ENCODE peak calls at places on chromosomes 1 and 21, in nine cellular contexts. One of them, this sample, is unnamed.

GRCh38 chr1:164723296-164723731 is 164.3 kb downstream of the PBX1 start:
- DNase-seq in OCI-M1: no peak
- DNase-seq in stimulated activated CD8-positive, alpha-beta memory T cell treated with anti-CD3 and anti-CD28 coated beads, Interleukin-4, amount 100 ng/mL, for 24 hours: no peak
- DNase-seq in NCI-H1092: peak; percentile 72
- DNase-seq in SK-N-DZ: peak; percentile 49
- DNase-seq in NCI-H774: no peak
- DNase-seq in skeletal muscle cell: no peak
- DNase-seq in GF-D8: no peak
- DNase-seq in RKO: no peak
- DNase-seq in this sample: no peak

GRCh38 chr21:32794643-32795042 is 23.1 kb upstream of the PAXBP1 start:
- DNase-seq in SK-N-DZ: no peak
- DNase-seq in NCI-H1092: no peak
- DNase-seq in OCI-M1: no peak
- DNase-seq in RKO: no peak
- DNase-seq in stimulated activated CD8-positive, alpha-beta memory T cell treated with anti-CD3 and anti-CD28 coated beads, Interleukin-4, amount 100 ng/mL, for 24 hours: no peak
- DNase-seq in GF-D8: no peak
- DNase-seq in NCI-H774: no peak
- DNase-seq in skeletal muscle cell: no peak
- DNase-seq in this sample: no peak

GRCh38 chr1:88877911-88878310 is 13.5 kb downstream of the GTF2B start:
- DNase-seq in NCI-H774: no peak
- DNase-seq in OCI-M1: no peak
- DNase-seq in NCI-H1092: no peak
- DNase-seq in GF-D8: no peak
- DNase-seq in stimulated activated CD8-positive, alpha-beta memory T cell treated with anti-CD3 and anti-CD28 coated beads, Interleukin-4, amount 100 ng/mL, for 24 hours: no peak
- DNase-seq in RKO: no peak
- DNase-seq in skeletal muscle cell: no peak
- DNase-seq in SK-N-DZ: no peak
- DNase-seq in this sample: no peak

GRCh38 chr21:15421521-15421920 is 308.3 kb upstream of the USP25 start:
- DNase-seq in RKO: no peak
- DNase-seq in GF-D8: no peak
- DNase-seq in OCI-M1: no peak
- DNase-seq in NCI-H1092: no peak
- DNase-seq in SK-N-DZ: no peak
- DNase-seq in skeletal muscle cell: no peak
- DNase-seq in stimulated activated CD8-positive, alpha-beta memory T cell treated with anti-CD3 and anti-CD28 coated beads, Interleukin-4, amount 100 ng/mL, for 24 hours: no peak
- DNase-seq in NCI-H774: no peak
- DNase-seq in this sample: no peak

GRCh38 chr1:52842643-52843310 is at the start of gene ZYG11A:
- DNase-seq in SK-N-DZ: peak; percentile 78
- DNase-seq in GF-D8: no peak
- DNase-seq in NCI-H1092: peak; percentile 34
- DNase-seq in NCI-H774: peak; percentile 79
- DNase-seq in RKO: no peak
- DNase-seq in stimulated activated CD8-positive, alpha-beta memory T cell treated with anti-CD3 and anti-CD28 coated beads, Interleukin-4, amount 100 ng/mL, for 24 hours: peak; percentile 60
- DNase-seq in OCI-M1: no peak
- DNase-seq in skeletal muscle cell: no peak
- DNase-seq in this sample: peak; percentile 68

GRCh38 chr1:78275456-78275855 is 215.3 kb upstream of the PTGFR start:
- DNase-seq in stimulated activated CD8-positive, alpha-beta memory T cell treated with anti-CD3 and anti-CD28 coated beads, Interleukin-4, amount 100 ng/mL, for 24 hours: no peak
- DNase-seq in SK-N-DZ: no peak
- DNase-seq in skeletal muscle cell: no peak
- DNase-seq in NCI-H1092: no peak
- DNase-seq in NCI-H774: no peak
- DNase-seq in RKO: no peak
- DNase-seq in GF-D8: no peak
- DNase-seq in OCI-M1: no peak
- DNase-seq in this sample: no peak

GRCh38 chr1:35930593-35931423 is at the start of gene AGO3:
- DNase-seq in RKO: peak; percentile 87
- DNase-seq in OCI-M1: peak; percentile 94
- DNase-seq in NCI-H1092: peak; percentile 91
- DNase-seq in NCI-H774: peak; percentile 97
- DNase-seq in skeletal muscle cell: peak; percentile 32
- DNase-seq in stimulated activated CD8-positive, alpha-beta memory T cell treated with anti-CD3 and anti-CD28 coated beads, Interleukin-4, amount 100 ng/mL, for 24 hours: peak; percentile 84
- DNase-seq in GF-D8: peak; percentile 80
- DNase-seq in SK-N-DZ: peak; percentile 83
- DNase-seq in this sample: peak; percentile 83

GRCh38 chr21:44329971-44330681 is 9.1 kb downstream of the CFAP410 start:
- DNase-seq in skeletal muscle cell: no peak
- DNase-seq in SK-N-DZ: no peak
- DNase-seq in GF-D8: no peak
- DNase-seq in NCI-H1092: no peak
- DNase-seq in RKO: no peak
- DNase-seq in stimulated activated CD8-positive, alpha-beta memory T cell treated with anti-CD3 and anti-CD28 coated beads, Interleukin-4, amount 100 ng/mL, for 24 hours: no peak
- DNase-seq in OCI-M1: no peak
- DNase-seq in NCI-H774: no peak
- DNase-seq in this sample: no peak

This sample was measured in GM12891.